ENCODE peak calls at places on chromosomes 5 and 9, in ten cellular contexts. P is gastrocnemius medialis, R is spleen, J is neural progenitor cell, Y is tibial artery, V is brain microvascular endothelial cell, A is mesendoderm, I is thoracic aorta, G is cardiac fibroblast, X is H7. C is an unnamed sample.

GRCh38 chr5:145968970-145969713 is 32.8 kb downstream of the SH3RF2 start:
- DNase-seq in P (no peak), R (no peak), J (no peak), Y (no peak), V (no peak), A (no peak), I (no peak), G (no peak), X (no peak), C (no peak)

GRCh38 chr5:175690586-175690985 is 32.7 kb downstream of the HRH2 start:
- DNase-seq in P (no peak), R (peak; percentile 41), J (no peak), Y (no peak), V (no peak), A (no peak), I (no peak), G (no peak), X (no peak), C (no peak)

GRCh38 chr5:57816108-57816507 is 333.5 kb upstream of the ACTBL2 start:
- DNase-seq in P (no peak), R (no peak), J (no peak), Y (no peak), V (peak; percentile 97), A (peak; percentile 37), I (no peak), G (peak; percentile 89), X (peak; percentile 6), C (no peak)

GRCh38 chr9:129612815-129613519 is 7.9 kb downstream of the C9orf50 start:
- DNase-seq in P (no peak), R (peak; percentile 69), J (no peak), Y (no peak), V (no peak), A (no peak), I (no peak), G (no peak), X (peak; percentile 47), C (no peak)

GRCh38 chr9:114504341-114505186 is 709 bp downstream of the WHRN start:
- DNase-seq in P (no peak), R (peak; percentile 87), J (peak; percentile 84), Y (peak; percentile 26), V (peak; percentile 6), A (peak; percentile 70), I (no peak), G (peak; percentile 26), X (peak; percentile 90), C (peak; percentile 23)

GRCh38 chr5:122053181-122054109 is 24.6 kb downstream of the LOX start:
- DNase-seq in P (no peak), R (peak; percentile 65), J (no peak), Y (peak; percentile 24), V (no peak), A (no peak), I (no peak), G (peak; percentile 66), X (no peak), C (no peak)

GRCh38 chr5:149024477-149024876 is 38.4 kb downstream of the SH3TC2 start:
- DNase-seq in P (no peak), R (no peak), J (no peak), Y (no peak), V (no peak), A (no peak), I (no peak), G (no peak), X (no peak), C (no peak)

GRCh38 chr9:98037362-98037761 is 19.2 kb upstream of the NANS start:
- DNase-seq in P (peak; percentile 84), R (no peak), J (no peak), Y (no peak), V (no peak), A (no peak), I (no peak), G (peak; percentile 57), X (no peak), C (no peak)

GRCh38 chr5:61319388-61320146 is 12.5 kb upstream of the ZSWIM6 start:
- DNase-seq in P (no peak), R (no peak), J (peak; percentile 69), Y (no peak), V (no peak), A (peak; percentile 74), I (no peak), G (no peak), X (peak; percentile 78), C (no peak)

GRCh38 chr5:139760066-139761056 is 35.2 kb upstream of the PSD2 start:
- DNase-seq in P (no peak), R (no peak), J (no peak), Y (no peak), V (peak; percentile 19), A (no peak), I (no peak), G (no peak), X (peak; percentile 46), C (no peak)

GRCh38 chr5:117357886-117358285 is 783.3 kb upstream of the SEMA6A start:
- DNase-seq in P (no peak), R (no peak), J (no peak), Y (no peak), V (no peak), A (no peak), I (no peak), G (no peak), X (no peak), C (no peak)

GRCh38 chr5:32506251-32506661 is 61.7 kb upstream of the ZFR start:
- DNase-seq in P (no peak), R (no peak), J (no peak), Y (no peak), V (no peak), A (no peak), I (no peak), G (peak; percentile 52), X (no peak), C (no peak)

GRCh38 chr5:77993141-77993540 is 217.0 kb upstream of the TBCA start:
- DNase-seq in P (no peak), R (no peak), J (no peak), Y (no peak), V (no peak), A (no peak), I (no peak), G (no peak), X (no peak), C (no peak)

GRCh38 chr9:22307013-22307711 is 139.5 kb upstream of the DMRTA1 start:
- DNase-seq in P (no peak), R (no peak), J (peak; percentile 85), Y (no peak), V (peak; percentile 38), A (peak; percentile 83), I (no peak), G (peak; percentile 70), X (peak; percentile 18), C (no peak)

GRCh38 chr5:176658817-176659216 is 11.5 kb downstream of the TSPAN17 start:
- DNase-seq in P (no peak), R (peak; percentile 82), J (no peak), Y (no peak), V (peak; percentile 29), A (no peak), I (no peak), G (peak; percentile 24), X (no peak), C (peak; percentile 20)

GRCh38 chr5:118791986-118792734 is 196.2 kb downstream of the DTWD2 start:
- DNase-seq in P (peak; percentile 23), R (no peak), J (peak; percentile 81), Y (peak; percentile 22), V (peak; percentile 79), A (peak; percentile 80), I (no peak), G (peak; percentile 86), X (peak; percentile 48), C (peak; percentile 62)
- H3K4me3 ChIP-seq in P (no peak overlapping the region), R (no peak overlapping the region), J (no peak overlapping the region), Y (peak overlapping the region; percentile 26), V (no peak overlapping the region), A (no peak overlapping the region), I (peak overlapping the region; percentile 50), G (no peak overlapping the region), X (no peak overlapping the region), C (peak overlapping the region; percentile 26)

DNA sequence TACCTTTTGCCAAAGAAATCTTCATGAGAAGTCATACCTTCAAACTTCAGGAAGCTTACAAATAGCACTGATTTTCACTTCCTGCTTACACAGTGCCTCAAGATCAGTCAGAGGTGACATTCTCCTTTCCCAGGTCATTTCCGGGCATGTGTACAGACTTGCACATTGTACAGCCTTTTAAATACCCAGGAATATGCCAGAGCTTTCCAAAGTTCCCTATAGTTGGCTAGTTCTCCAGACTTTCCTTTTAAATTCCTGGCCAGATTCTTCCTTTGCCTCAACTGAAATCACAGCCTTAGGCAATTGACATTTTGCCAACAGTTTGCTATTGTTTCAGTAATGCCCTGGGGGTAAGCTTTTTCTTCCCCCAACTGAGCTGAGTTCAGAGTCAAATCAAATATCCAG is 47.2 kb downstream of the RFX3 start:
- DNase-seq in P (no peak), R (no peak), J (no peak), Y (no peak), V (no peak), A (peak; percentile 81), I (no peak), G (peak; percentile 76), X (no peak), C (no peak)
- H3K4me3 ChIP-seq in P (no peak overlapping the region), R (no peak overlapping the region), J (no peak overlapping the region), Y (no peak overlapping the region), V (no peak overlapping the region), A (no peak overlapping the region), I (no peak overlapping the region), G (no peak overlapping the region), X (no peak overlapping the region), C (no peak overlapping the region)

DNA sequence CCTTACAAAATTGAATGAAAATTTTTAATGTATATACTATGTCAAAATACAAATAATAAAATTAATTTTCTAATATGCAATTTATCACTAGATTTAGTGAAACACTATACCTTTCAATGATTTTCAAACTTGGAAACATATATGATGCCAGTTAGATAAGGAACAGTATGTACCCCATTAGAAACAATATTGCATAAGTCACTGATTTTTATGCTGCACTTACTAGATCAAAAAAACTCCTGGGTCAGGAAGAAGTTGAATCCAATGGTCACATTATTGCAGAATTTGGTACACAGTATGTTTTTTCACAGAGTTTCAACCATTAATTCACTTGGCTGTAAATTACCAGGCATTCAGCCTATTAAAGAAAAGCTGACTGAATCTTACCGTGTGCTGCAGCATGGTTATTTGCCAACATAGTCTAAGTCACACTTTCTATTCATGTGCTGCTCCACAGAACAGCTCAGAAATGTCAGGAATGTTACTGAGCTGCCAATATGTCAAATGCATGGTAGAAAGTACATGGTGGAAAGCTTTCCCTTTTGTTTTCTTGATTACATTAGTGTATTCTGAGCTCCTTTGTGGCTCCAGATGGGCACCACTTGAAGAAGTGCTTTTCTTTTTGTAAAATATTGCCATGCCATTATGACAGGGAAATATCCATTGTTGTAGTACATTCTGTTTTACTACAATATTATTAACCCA is 9.9 kb upstream of the PRR16 start:
- DNase-seq in P (no peak), R (no peak), J (peak; percentile 42), Y (no peak), V (peak; percentile 71), A (peak; percentile 67), I (no peak), G (peak; percentile 93), X (no peak), C (no peak)
- H3K4me3 ChIP-seq in P (no peak overlapping the region), R (no peak overlapping the region), J (no peak overlapping the region), Y (no peak overlapping the region), V (no peak overlapping the region), A (no peak overlapping the region), I (no peak overlapping the region), G (no peak overlapping the region), X (no peak overlapping the region), C (no peak overlapping the region)

DNA sequence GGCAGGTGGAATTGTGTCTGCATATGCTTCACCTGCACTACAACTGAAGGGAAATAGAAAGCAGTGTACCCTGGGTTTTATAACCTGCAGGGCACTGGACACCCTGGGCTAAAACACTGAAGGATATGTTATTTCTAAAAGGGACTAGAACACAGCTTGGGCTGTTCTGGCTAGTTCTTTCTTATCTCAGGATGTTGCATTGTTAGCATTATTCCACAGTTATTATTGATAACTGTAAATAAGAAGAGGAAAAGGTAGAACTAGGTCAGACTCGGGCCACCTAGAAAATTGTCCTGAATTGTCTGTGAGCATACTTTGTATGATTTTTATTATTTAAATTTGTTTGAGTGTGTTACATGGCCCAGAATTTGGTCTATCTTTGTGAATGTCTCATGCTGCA is 493.9 kb upstream of the CDH9 start:
- DNase-seq in P (no peak), R (no peak), J (no peak), Y (no peak), V (no peak), A (no peak), I (no peak), G (no peak), X (no peak), C (no peak)
- H3K4me3 ChIP-seq in P (no peak overlapping the region), R (no peak overlapping the region), J (no peak overlapping the region), Y (no peak overlapping the region), V (no peak overlapping the region), A (no peak overlapping the region), I (no peak overlapping the region), G (no peak overlapping the region), X (no peak overlapping the region), C (no peak overlapping the region)